ENCODE peak calls at places on chromosome 2, in four cellular contexts. C is Right ventricle myocardium inferior; Y is NCI-H1105; Z is stimulated activated CD4-positive, alpha-beta T cell treated with anti-CD3 and anti-CD28 coated beads, TNF-alpha, amount 100 ng/mL, for 24 hours. F is an unnamed sample.

GRCh38 chr2:7825591-7826312 is 856.1 kb upstream of the ID2 start:
- DNase-seq in C (no peak), Z (peak), Y (no peak), F (peak)

GRCh38 chr2:57937456-57937855 is 109.2 kb upstream of the VRK2 start:
- DNase-seq in Z (no peak), C (no peak), Y (no peak), F (no peak)

GRCh38 chr2:72999729-73000725 is 71.5 kb downstream of the SFXN5 start:
- DNase-seq in Y (no peak), C (no peak), Z (no peak), F (no peak)

GRCh38 chr2:240301256-240301795 is 134.1 kb upstream of the GPC1 start:
- DNase-seq in Y (no peak), C (no peak), Z (no peak), F (no peak)

GRCh38 chr2:43224571-43225092 is 1.8 kb downstream of the ZFP36L2 start:
- DNase-seq in Y (no peak), Z (no peak), C (peak), F (no peak)

GRCh38 chr2:166671235-166671634 is 177.2 kb upstream of the SCN7A start:
- DNase-seq in C (no peak), Z (no peak), Y (no peak), F (no peak)

GRCh38 chr2:235669269-235669831 is 175.5 kb downstream of the AGAP1 start:
- DNase-seq in Y (peak), C (peak), Z (no peak), F (peak)

GRCh38 chr2:182132605-182133004 is 147.0 kb downstream of the PPP1R1C start:
- DNase-seq in Z (no peak), Y (no peak), C (no peak), F (no peak)

GRCh38 chr2:9653485-9654271 is 22.9 kb upstream of the YWHAQ start:
- DNase-seq in Z (no peak), C (no peak), Y (no peak), F (no peak)

GRCh38 chr2:138615257-138615656 is 113.7 kb downstream of the SPOPL start:
- DNase-seq in Y (no peak), C (no peak), Z (no peak), F (no peak)

GRCh38 chr2:232776435-232776834 is at the start of gene KCNJ13:
- DNase-seq in C (no peak), Z (no peak), Y (no peak), F (no peak)

GRCh38 chr2:101967826-101968498 is 23.8 kb upstream of the IL1R2 start:
- DNase-seq in Y (peak), C (no peak), Z (no peak), F (no peak)

GRCh38 chr2:102735431-102736130 is 26.2 kb upstream of the TMEM182 start:
- DNase-seq in C (no peak), Y (no peak), Z (no peak), F (no peak)

GRCh38 chr2:36456227-36456788 is 100.7 kb downstream of the CRIM1 start:
- DNase-seq in Y (no peak), Z (no peak), C (peak), F (no peak)

GRCh38 chr2:5594288-5594687 is 97.9 kb upstream of the SOX11 start:
- DNase-seq in C (no peak), Y (no peak), Z (no peak), F (no peak)

GRCh38 chr2:108586631-108587030 is 52.4 kb downstream of the LIMS1 start:
- DNase-seq in Y (no peak), C (no peak), Z (no peak), F (no peak)

GRCh38 chr2:172836386-172837200 is 100.9 kb downstream of the RAPGEF4 start:
- DNase-seq in Y (no peak), C (no peak), Z (no peak), F (no peak)

GRCh38 chr2:120224735-120225548 is 1.7 kb upstream of the TMEM185B start:
- DNase-seq in C (no peak), Z (no peak), Y (no peak), F (no peak)

GRCh38 chr2:52383541-52383940 is 1351.6 kb upstream of the NRXN1 start:
- DNase-seq in C (no peak), Z (no peak), Y (no peak), F (no peak)

GRCh38 chr2:122031544-122032263 is 276.3 kb downstream of the TSN start:
- DNase-seq in Y (no peak), Z (no peak), C (no peak), F (no peak)

GRCh38 chr2:94871226-94872087 is at the start of gene TEKT4:
- DNase-seq in C (no peak), Y (peak), Z (no peak), F (no peak)

GRCh38 chr2:73264783-73265182 is 19.5 kb downstream of the FBXO41 start:
- DNase-seq in C (no peak), Y (no peak), Z (no peak), F (no peak)

GRCh38 chr2:197786010-197786877 is 1.1 kb upstream of the BOLL start:
- DNase-seq in C (peak), Z (peak), Y (no peak), F (peak)

GRCh38 chr2:3209258-3209657 is 168.4 kb downstream of the EIPR1 start:
- DNase-seq in Y (no peak), Z (no peak), C (no peak), F (no peak)

GRCh38 chr2:43519711-43520221 is 76.1 kb downstream of the THADA start:
- DNase-seq in Z (no peak), C (no peak), Y (no peak), F (no peak)

GRCh38 chr2:26535663-26536275 is 57.8 kb upstream of the OTOF start:
- DNase-seq in Z (no peak), C (peak), Y (no peak), F (no peak)

GRCh38 chr2:28341208-28341891 is 51.3 kb upstream of the FOSL2 start:
- DNase-seq in Y (no peak), Z (no peak), C (peak), F (no peak)

F was measured in activated T-cell treated with anti-CD3 and anti-CD28 coated beads for 24 hours.